ENCODE peak calls at places on chromosomes 12 and 14, in eight cellular contexts. U is GM12865, R is NCI-H187, Z is NAMALWA, E is DMS79, A is myocyte, B is neural crest cell, J is mucosa of gallbladder. X is an unnamed sample.
A peak's percentile ranks its signal among the peaks of the same experiment; 100 is the strongest.

GRCh38 chr14:91354221-91354916 is 63.3 kb downstream of the CCDC88C start:
- DNase-seq in U (no peak), B (no peak), A (peak; percentile 98), Z (no peak), R (no peak), E (peak; percentile 37), J (no peak), X (peak; percentile 68)

GRCh38 chr14:96852823-96853422 is 55.7 kb downstream of the VRK1 start:
- DNase-seq in E (no peak), A (peak; percentile 52), Z (peak; percentile 65), U (peak; percentile 48), J (no peak), B (no peak), R (peak; percentile 2), X (peak; percentile 42)

GRCh38 chr12:26369588-26369987 is 174.2 kb downstream of the SSPN start:
- DNase-seq in R (no peak), Z (no peak), J (no peak), E (no peak), B (no peak), A (peak; percentile 91), U (no peak), X (peak; percentile 93)

GRCh38 chr14:70317969-70318634 is 41.4 kb downstream of the COX16 start:
- DNase-seq in B (peak; percentile 27), R (no peak), U (peak; percentile 49), Z (peak; percentile 1), E (no peak), A (peak; percentile 84), J (peak; percentile 77), X (peak; percentile 64)

GRCh38 chr14:59305231-59305630 is 116.8 kb downstream of the DAAM1 start:
- DNase-seq in J (no peak), E (no peak), R (no peak), A (no peak), Z (no peak), U (no peak), B (no peak), X (no peak)

GRCh38 chr14:34060747-34061050 is 109.8 kb upstream of the EGLN3 start:
- DNase-seq in R (no peak), Z (no peak), E (no peak), B (no peak), A (peak; percentile 90), U (no peak), J (no peak), X (no peak)

GRCh38 chr12:52232916-52233461 is at the start of gene KRT7:
- DNase-seq in B (no peak), U (no peak), E (no peak), R (no peak), A (no peak), Z (no peak), J (peak; percentile 69), X (no peak)

GRCh38 chr12:51908876-51909592 is 1.7 kb downstream of the ACVRL1 start:
- DNase-seq in A (no peak), B (no peak), R (no peak), U (no peak), J (no peak), E (no peak), Z (no peak), X (no peak)

GRCh38 chr12:55722948-55723347 is 2.8 kb downstream of the RDH5 start:
- DNase-seq in U (no peak), E (no peak), A (peak; percentile 54), J (no peak), B (no peak), R (no peak), Z (no peak), X (peak; percentile 42)

GRCh38 chr12:3218846-3219632 is 141.9 kb downstream of the TSPAN9 start:
- DNase-seq in R (no peak), Z (no peak), B (no peak), E (peak; percentile 50), A (no peak), U (no peak), J (no peak), X (no peak)

GRCh38 chr12:104669851-104670337 is 213.1 kb downstream of the CHST11 start:
- DNase-seq in E (no peak), R (no peak), J (no peak), A (peak; percentile 49), U (peak; percentile 72), B (no peak), Z (peak; percentile 3), X (peak; percentile 10)

GRCh38 chr14:51716610-51717009 is 64.9 kb downstream of the FRMD6 start:
- DNase-seq in R (no peak), J (no peak), Z (no peak), E (no peak), B (no peak), U (peak; percentile 26), A (peak; percentile 78), X (peak; percentile 74)

GRCh38 chr14:106058342-106058741 is 532.0 kb downstream of the TMEM121 start:
- DNase-seq in U (no peak), E (no peak), J (no peak), R (no peak), Z (no peak), A (no peak), B (no peak), X (no peak)

GRCh38 chr12:48442191-48442828 is 30.0 kb upstream of the ANP32D start:
- DNase-seq in B (no peak), U (peak; percentile 40), E (no peak), A (no peak), R (no peak), Z (peak; percentile 29), J (no peak), X (no peak)